ENCODE peak calls at places on chromosomes 7 and 10, in four cellular contexts. K is ureter, H is neuronal stem cell, L is spleen. O is an unnamed sample.

GRCh38 chr7:38369816-38370493 is 96.5 kb upstream of the TARP start:
- DNase-seq in K (peak; percentile 88), H (peak; percentile 83), L (peak; percentile 96), O (peak; percentile 79)

GRCh38 chr7:157676001-157676400 is 339.2 kb downstream of the DNAJB6 start:
- DNase-seq in K (no peak), H (no peak), L (peak; percentile 62), O (peak; percentile 7)

GRCh38 chr7:70068531-70068930 is 470.3 kb downstream of the AUTS2 start:
- DNase-seq in K (no peak), H (no peak), L (no peak), O (no peak)

GRCh38 chr7:2471396-2471795 is 4.8 kb downstream of the GRIFIN start:
- DNase-seq in K (peak; percentile 69), H (no peak), L (no peak), O (no peak)

GRCh38 chr7:95101422-95101821 is 194.0 kb downstream of the PPP1R9A start:
- DNase-seq in K (no peak), H (no peak), L (no peak), O (no peak)

GRCh38 chr10:114051714-114052113 is 8.0 kb downstream of the ADRB1 start:
- DNase-seq in K (no peak), H (no peak), L (no peak), O (no peak)

GRCh38 chr7:131109011-131109756 is 218.5 kb upstream of the MKLN1 start:
- DNase-seq in K (no peak), H (no peak), L (no peak), O (no peak)

GRCh38 chr7:117045927-117046710 is 92.8 kb downstream of the ST7 start:
- DNase-seq in K (no peak), H (no peak), L (no peak), O (no peak)

GRCh38 chr7:25894902-25895791 is 256.9 kb upstream of the NFE2L3 start:
- DNase-seq in K (peak; percentile 73), H (peak; percentile 51), L (peak; percentile 93), O (peak; percentile 53)

GRCh38 chr7:157032644-157033482 is 22.4 kb upstream of the MNX1 start:
- DNase-seq in K (no peak), H (no peak), L (peak; percentile 47), O (no peak)

GRCh38 chr10:6838118-6838517 is 258.0 kb upstream of the PRKCQ start:
- DNase-seq in K (no peak), H (no peak), L (no peak), O (no peak)

GRCh38 chr7:94434031-94434430 is 39.3 kb downstream of the COL1A2 start:
- DNase-seq in K (no peak), H (no peak), L (no peak), O (no peak)

GRCh38 chr10:23408330-23408976 is 30.4 kb upstream of the OTUD1 start:
- DNase-seq in K (no peak), H (no peak), L (no peak), O (no peak)

GRCh38 chr10:50511512-50512213 is 112.1 kb downstream of the SGMS1 start:
- DNase-seq in K (no peak), H (no peak), L (no peak), O (no peak)

GRCh38 chr7:30859940-30860623 is 51.6 kb upstream of the AQP1 start:
- DNase-seq in K (no peak), H (no peak), L (no peak), O (no peak)

GRCh38 chr10:59582058-59582457 is 127.6 kb downstream of the SLC16A9 start:
- DNase-seq in K (no peak), H (no peak), L (no peak), O (no peak)

GRCh38 chr7:14936530-14936929 is 34.0 kb upstream of the DGKB start:
- DNase-seq in K (no peak), H (no peak), L (no peak), O (no peak)

GRCh38 chr10:47311193-47311899 is 10.9 kb upstream of the GDF2 start:
- DNase-seq in K (no peak), H (no peak), L (peak; percentile 83), O (no peak)

GRCh38 chr7:148650232-148650858 is 48.4 kb upstream of the CUL1 start:
- DNase-seq in K (no peak), H (no peak), L (no peak), O (no peak)

GRCh38 chr10:128163701-128164100 is 37.5 kb upstream of the MKI67 start:
- DNase-seq in K (no peak), H (no peak), L (no peak), O (no peak)

GRCh38 chr7:139294241-139294640 is 46.9 kb upstream of the FMC1 start:
- DNase-seq in K (no peak), H (no peak), L (no peak), O (no peak)

GRCh38 chr10:63547628-63548356 is 26.6 kb downstream of the REEP3 start:
- DNase-seq in K (no peak), H (no peak), L (no peak), O (no peak)

GRCh38 chr10:130484912-130485180 is 348.7 kb downstream of the GLRX3 start:
- DNase-seq in K (no peak), H (no peak), L (no peak), O (no peak)

GRCh38 chr10:59903871-59904270 is 2.5 kb downstream of the CCDC6 start:
- DNase-seq in K (no peak), H (no peak), L (no peak), O (no peak)

GRCh38 chr7:101767544-101767943 is 49.9 kb upstream of the CUX1 start:
- DNase-seq in K (no peak), H (no peak), L (no peak), O (no peak)

GRCh38 chr7:37031571-37032257 is 307.4 kb upstream of the AOAH start:
- DNase-seq in K (peak; percentile 85), H (peak; percentile 79), L (no peak), O (peak; percentile 62)

GRCh38 chr10:29386347-29386999 is 97.6 kb downstream of the LYZL1 start:
- DNase-seq in K (no peak), H (peak; percentile 23), L (no peak), O (peak; percentile 34)

GRCh38 chr10:70283445-70284399 is at the start of gene NPFFR1:
- DNase-seq in K (no peak), H (peak; percentile 31), L (no peak), O (no peak)

GRCh38 chr7:39810204-39810642 is 139.8 kb upstream of the CDK13 start:
- DNase-seq in K (no peak), H (no peak), L (no peak), O (peak; percentile 2)

GRCh38 chr10:1097436-1097835 is 41.3 kb downstream of the WDR37 start:
- DNase-seq in K (no peak), H (no peak), L (no peak), O (no peak)

GRCh38 chr7:76062254-76062653 is 14.3 kb downstream of the MDH2 start:
- DNase-seq in K (no peak), H (no peak), L (no peak), O (no peak)

GRCh38 chr7:116588225-116588624 is 63.4 kb downstream of the CAV1 start:
- DNase-seq in K (no peak), H (no peak), L (peak; percentile 80), O (no peak)

GRCh38 chr10:73183882-73184281 is 16.0 kb downstream of the FAM149B1 start:
- DNase-seq in K (no peak), H (no peak), L (no peak), O (no peak)